ENCODE peak calls at places on chromosomes 1 and 21, in seven cellular contexts. S is effector memory CD4-positive, alpha-beta T cell; E is cardiac muscle cell; H is PC-9; Y is mucosa of descending colon; W is pancreas; D is heart left ventricle. V is an unnamed sample. For H3K9me3, the result is how much of the 10 kb centered on the place peaks cover.

GRCh38 chr1:204523605-204524215 is 7.5 kb downstream of the MDM4 start:
- DNase-seq in Y (no peak), D (no peak), H (peak), S (no peak), E (no peak), W (no peak), V (no peak)

GRCh38 chr1:194208674-194209073 is 1022.3 kb upstream of the B3GALT2 start:
- DNase-seq in W (no peak), D (no peak), H (no peak), S (no peak), E (no peak), Y (no peak), V (no peak)

GRCh38 chr1:85448358-85448757 is 16.6 kb downstream of the DDAH1 start:
- DNase-seq in W (no peak), Y (no peak), D (no peak), E (no peak), H (no peak), S (no peak), V (no peak)

GRCh38 chr1:200979574-200980451 is 43.7 kb downstream of the KIF21B start:
- DNase-seq in S (peak), E (no peak), W (no peak), H (peak), D (no peak), Y (peak), V (peak)

GRCh38 chr1:64687725-64688285 is 57.1 kb upstream of the RAVER2 start:
- DNase-seq in Y (peak), E (no peak), W (no peak), H (peak), D (no peak), S (no peak), V (no peak)

GRCh38 chr1:43251024-43251423 is 18.8 kb upstream of the TMEM125 start:
- DNase-seq in S (no peak), H (no peak), Y (no peak), E (no peak), W (no peak), D (no peak), V (no peak)

GRCh38 chr1:110390096-110390495 is 730 bp downstream of the SLC16A4 start:
- DNase-seq in D (no peak), W (no peak), H (peak), E (no peak), Y (no peak), S (no peak), V (no peak)

GRCh38 chr1:212013672-212014071 is 21.7 kb downstream of the INTS7 start:
- DNase-seq in D (no peak), Y (no peak), H (no peak), S (no peak), W (no peak), E (no peak), V (no peak)

GRCh38 chr21:37712204-37712934 is 203.9 kb downstream of the KCNJ6 start:
- DNase-seq in H (peak), E (peak), Y (peak), S (no peak), W (no peak), D (peak), V (no peak)

GRCh38 chr21:45477176-45478114 is 64.8 kb downstream of the SLC19A1 start:
- DNase-seq in E (no peak), H (no peak), Y (no peak), D (peak), W (peak), S (no peak), V (no peak)

GRCh38 chr1:152582647-152583046 is 2.3 kb upstream of the LCE3D start:
- DNase-seq in S (no peak), E (no peak), D (no peak), Y (no peak), H (no peak), W (no peak), V (no peak)

GRCh38 chr1:153538315-153538821 is 2.4 kb downstream of the S100A5 start:
- DNase-seq in S (no peak), E (peak), H (no peak), D (no peak), W (no peak), Y (peak), V (no peak)

GRCh38 chr21:15430577-15430976 is 299.2 kb upstream of the USP25 start:
- DNase-seq in W (no peak), E (no peak), S (no peak), Y (no peak), H (no peak), D (no peak), V (no peak)

GRCh38 chr1:213988639-213989070 is 882 bp downstream of the PROX1 start:
- DNase-seq in E (peak), S (no peak), D (no peak), W (no peak), H (no peak), Y (peak), V (no peak)

GRCh38 chr1:12811409-12811784 is 19.8 kb downstream of the PRAMEF11 start:
- DNase-seq in D (no peak), H (no peak), E (no peak), S (no peak), Y (no peak), W (no peak), V (no peak)
- H3K9me3 ChIP-seq in D (under half), H (under half), E (under half), S (under half), Y (under half), W (under half), V (under half)

GRCh38 chr21:33240404-33240803 is 10.7 kb downstream of the IFNAR2 start:
- DNase-seq in W (no peak), D (no peak), E (no peak), S (no peak), Y (no peak), H (no peak), V (no peak)
- H3K9me3 ChIP-seq in W (under half), D (under half), E (under half), S (under half), Y (under half), H (under half), V (under half)

GRCh38 chr1:66386712-66387111 is 147.2 kb upstream of the SGIP1 start:
- DNase-seq in E (no peak), S (no peak), H (no peak), D (no peak), W (no peak), Y (no peak), V (no peak)

GRCh38 chr1:66383602-66384001 is 150.4 kb upstream of the SGIP1 start:
- DNase-seq in D (no peak), Y (no peak), E (no peak), H (no peak), W (no peak), S (no peak), V (no peak)

GRCh38 chr1:66383168-66383567 is 150.8 kb upstream of the SGIP1 start:
- DNase-seq in D (no peak), W (no peak), E (no peak), H (no peak), Y (no peak), S (no peak), V (no peak)

GRCh38 chr1:66381626-66382275 is 152.2 kb upstream of the SGIP1 start:
- DNase-seq in W (no peak), H (no peak), S (no peak), E (no peak), D (no peak), Y (no peak), V (no peak)

GRCh38 chr1:66384258-66384657 is 149.7 kb upstream of the SGIP1 start:
- DNase-seq in Y (no peak), H (no peak), E (no peak), S (no peak), W (no peak), D (no peak), V (no peak)
- H3K9me3 ChIP-seq in Y (under half), H (under half), E (under half), S (under half), W (under half), D (under half), V (under half)

GRCh38 chr21:38883142-38883541 is 77.4 kb downstream of the ETS2 start:
- DNase-seq in E (no peak), Y (no peak), S (no peak), H (no peak), D (no peak), W (no peak), V (no peak)
- H3K9me3 ChIP-seq in E (under half), Y (under half), S (under half), H (under half), D (under half), W (under half), V (under half)

DNA sequence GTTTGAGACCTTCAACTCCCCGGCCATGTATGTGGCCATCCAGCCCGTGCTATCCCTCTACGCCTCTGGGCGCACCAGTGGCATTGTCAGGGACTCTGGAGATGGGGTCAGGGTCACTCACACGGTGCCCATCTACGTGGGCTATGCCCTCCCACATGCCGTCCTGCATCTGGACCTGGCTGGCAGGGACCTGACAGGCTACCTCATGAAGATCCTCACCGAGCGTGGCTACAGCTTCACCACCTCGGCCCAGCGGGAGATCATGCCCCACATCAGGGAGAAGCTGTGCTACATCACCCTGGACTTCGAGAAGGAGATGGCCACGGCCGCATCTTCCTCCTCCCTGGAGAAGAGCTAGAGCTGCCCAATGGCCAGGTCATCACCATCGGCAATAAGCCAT is 36.5 kb upstream of the ZP4 start:
- DNase-seq in H (no peak), Y (no peak), S (no peak), D (no peak), W (no peak), E (no peak), V (no peak)
- H3K9me3 ChIP-seq in H (under half), Y (under half), S (under half), D (under half), W (under half), E (under half), V (under half)

DNA sequence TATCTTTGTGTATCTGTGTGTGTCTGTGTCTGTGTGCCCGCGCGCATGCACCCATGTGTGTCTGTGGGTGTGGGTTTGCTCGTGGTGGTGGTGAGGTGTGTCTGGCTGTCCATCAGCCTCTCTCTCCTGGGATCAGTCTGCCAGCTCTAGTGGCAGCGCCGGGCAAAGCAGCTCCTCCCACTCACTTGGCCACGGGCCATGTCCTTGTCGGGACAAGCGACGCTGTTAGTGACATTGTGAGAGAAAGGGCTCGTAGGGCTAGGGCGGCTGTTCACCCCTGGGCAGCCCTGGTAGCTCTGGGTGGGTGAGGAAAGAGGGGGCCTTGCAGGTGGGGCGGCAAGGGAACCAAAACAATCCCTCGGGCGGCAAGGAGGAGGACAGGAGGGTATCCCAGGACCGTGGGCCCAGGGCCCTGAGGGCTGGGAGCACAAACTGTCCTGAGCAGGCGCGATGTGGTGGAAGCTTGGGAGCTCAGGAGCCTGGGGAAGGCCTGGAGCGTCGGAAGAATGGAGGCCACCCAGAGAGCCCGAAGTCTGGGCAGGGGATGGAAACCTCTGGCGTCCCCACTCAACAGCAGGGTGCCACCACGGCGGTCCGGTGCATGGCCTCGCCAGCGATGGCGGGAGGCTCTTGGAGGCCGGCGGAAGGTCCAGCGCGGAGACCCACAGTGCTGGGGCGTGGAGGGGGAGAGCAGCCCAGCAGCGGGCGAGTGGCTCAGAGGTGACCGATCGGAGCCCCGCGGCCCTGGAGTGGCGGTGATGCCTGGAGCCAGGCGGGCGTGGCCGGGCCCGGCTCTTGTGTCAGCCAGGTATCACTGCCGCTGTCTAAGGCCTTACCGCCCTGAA is 140.5 kb downstream of the LIPI start:
- DNase-seq in W (peak), Y (no peak), D (no peak), H (no peak), E (no peak), S (no peak), V (no peak)
- H3K9me3 ChIP-seq in W (under half), Y (under half), D (under half), H (under half), E (under half), S (under half), V (under half)

DNA sequence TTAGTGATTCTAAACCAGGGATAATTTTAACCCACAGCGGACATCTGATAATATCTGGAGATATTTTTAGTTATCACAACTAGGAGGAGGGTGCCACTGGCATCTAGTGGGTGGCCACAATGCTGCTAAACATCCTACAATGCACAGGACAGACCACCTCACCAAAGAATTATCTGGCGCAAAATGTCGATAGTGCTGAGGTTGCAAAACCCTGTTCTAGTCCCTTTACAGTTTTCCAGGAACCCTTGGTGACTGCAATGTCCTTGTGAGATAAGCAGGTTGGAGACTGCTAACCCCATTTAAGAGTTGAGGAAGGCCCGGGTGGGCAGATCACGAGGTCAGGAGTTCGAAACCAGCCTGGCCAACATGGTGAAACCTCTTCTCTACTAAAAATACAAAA is 163.1 kb upstream of the BEND5 start:
- DNase-seq in H (no peak), W (no peak), S (no peak), Y (no peak), E (no peak), D (no peak), V (no peak)
- H3K9me3 ChIP-seq in H (under half), W (under half), S (under half), Y (under half), E (under half), D (under half), V (under half)

GRCh38 chr21:42991992-42992740 is 17.8 kb downstream of the PKNOX1 start:
- DNase-seq in Y (no peak), D (no peak), S (no peak), H (peak), W (no peak), E (peak), V (no peak)

GRCh38 chr21:42992943-42993712 is 18.8 kb downstream of the PKNOX1 start:
- DNase-seq in W (no peak), E (no peak), Y (no peak), H (no peak), D (no peak), S (no peak), V (no peak)

GRCh38 chr21:43001316-43001715 is 27.0 kb downstream of the PKNOX1 start:
- DNase-seq in Y (no peak), E (no peak), S (no peak), W (no peak), H (no peak), D (no peak), V (no peak)

DNA sequence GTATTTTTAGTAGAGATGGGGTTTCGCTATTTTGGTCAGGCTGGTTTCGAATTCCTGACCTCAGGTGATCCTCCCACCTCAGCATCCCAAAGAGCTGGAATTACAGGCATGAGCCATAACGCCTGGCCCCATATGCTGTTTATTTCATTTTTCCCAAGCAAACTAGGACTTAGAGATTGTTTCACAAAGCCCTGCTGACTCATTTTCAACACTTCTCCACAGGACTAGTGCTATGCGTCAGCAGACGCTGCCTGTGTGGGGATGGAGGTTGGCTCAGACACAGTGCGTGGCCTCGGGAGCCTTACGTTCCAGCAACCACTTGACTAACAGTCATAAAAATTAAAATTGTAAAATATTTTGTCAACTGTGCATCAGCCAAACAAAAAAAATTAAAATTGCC is 22.7 kb downstream of the PKNOX1 start:
- DNase-seq in D (no peak), Y (no peak), H (peak), E (no peak), W (no peak), S (no peak), V (no peak)
- H3K9me3 ChIP-seq in D (under half), Y (under half), H (under half), E (under half), W (under half), S (under half), V (under half)

GRCh38 chr1:227526524-227526923 is 36.8 kb upstream of the ZNF678 start:
- DNase-seq in Y (no peak), S (no peak), E (no peak), D (no peak), W (no peak), H (no peak), V (no peak)
- H3K9me3 ChIP-seq in Y (half or more), S (under half), E (under half), D (half or more), W (under half), H (under half), V (under half)

DNA sequence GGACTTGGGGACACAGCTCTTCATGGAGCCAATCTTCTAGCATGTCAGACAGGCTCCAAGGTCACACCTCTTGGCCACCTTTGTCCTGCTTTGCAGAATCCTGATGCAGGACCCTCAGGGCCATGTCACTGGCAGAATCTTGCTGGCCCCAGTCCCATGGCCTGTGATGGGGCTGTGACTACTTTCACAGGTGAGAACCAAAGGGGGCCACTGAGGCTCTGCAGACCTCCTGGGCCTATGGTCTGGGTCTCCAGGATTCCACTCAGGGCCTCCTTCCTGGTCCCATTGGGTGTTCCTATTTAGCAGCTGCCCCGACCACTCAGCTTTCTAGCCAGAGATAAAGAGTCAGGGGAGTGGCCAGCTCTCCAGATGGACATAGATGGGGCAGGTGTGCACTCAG is 238.7 kb downstream of the MATN1 start:
- DNase-seq in D (no peak), Y (no peak), W (no peak), S (no peak), H (no peak), E (no peak), V (no peak)
- H3K9me3 ChIP-seq in D (under half), Y (under half), W (under half), S (under half), H (under half), E (under half), V (under half)

V was measured in T-helper 17 cell.